ENCODE peak calls at places on chromosomes 3 and 15, in five cellular contexts. J, U, Z, H and Y are unnamed samples.

GRCh38 chr3:45596290-45596791 is 1.8 kb downstream of the LIMD1 start:
- DNase-seq in Z (peak), J (no peak), H (no peak), U (peak), Y (peak)

GRCh38 chr3:9452417-9452816 is 55.0 kb downstream of the SETD5 start:
- DNase-seq in Z (no peak), J (no peak), H (no peak), U (no peak), Y (no peak)

GRCh38 chr3:131178710-131179375 is 152.2 kb downstream of the NEK11 start:
- DNase-seq in J (no peak), U (no peak), H (no peak), Z (no peak), Y (no peak)

GRCh38 chr15:70561885-70562284 is 201.5 kb downstream of the UACA start:
- DNase-seq in Z (no peak), J (no peak), H (no peak), U (no peak), Y (no peak)

GRCh38 chr3:62622553-62623174 is 249.3 kb upstream of the FEZF2 start:
- DNase-seq in H (peak), J (peak), U (peak), Z (peak), Y (peak)

GRCh38 chr3:114290911-114291901 is 2.6 kb upstream of the TIGIT start:
- DNase-seq in Z (peak), J (peak), H (peak), U (peak), Y (peak)

GRCh38 chr3:33758874-33759273 is 39.6 kb upstream of the PDCD6IP start:
- DNase-seq in Z (no peak), J (no peak), U (no peak), H (no peak), Y (no peak)

GRCh38 chr3:173045770-173046382 is 95.2 kb downstream of the SPATA16 start:
- DNase-seq in H (no peak), U (peak), J (no peak), Z (no peak), Y (no peak)

GRCh38 chr3:81531846-81532245 is 229.6 kb downstream of the GBE1 start:
- DNase-seq in J (no peak), H (no peak), Z (no peak), U (no peak), Y (no peak)

GRCh38 chr3:87333393-87333892 is 57.1 kb upstream of the POU1F1 start:
- DNase-seq in Z (no peak), H (no peak), J (peak), U (peak), Y (no peak)

DNA sequence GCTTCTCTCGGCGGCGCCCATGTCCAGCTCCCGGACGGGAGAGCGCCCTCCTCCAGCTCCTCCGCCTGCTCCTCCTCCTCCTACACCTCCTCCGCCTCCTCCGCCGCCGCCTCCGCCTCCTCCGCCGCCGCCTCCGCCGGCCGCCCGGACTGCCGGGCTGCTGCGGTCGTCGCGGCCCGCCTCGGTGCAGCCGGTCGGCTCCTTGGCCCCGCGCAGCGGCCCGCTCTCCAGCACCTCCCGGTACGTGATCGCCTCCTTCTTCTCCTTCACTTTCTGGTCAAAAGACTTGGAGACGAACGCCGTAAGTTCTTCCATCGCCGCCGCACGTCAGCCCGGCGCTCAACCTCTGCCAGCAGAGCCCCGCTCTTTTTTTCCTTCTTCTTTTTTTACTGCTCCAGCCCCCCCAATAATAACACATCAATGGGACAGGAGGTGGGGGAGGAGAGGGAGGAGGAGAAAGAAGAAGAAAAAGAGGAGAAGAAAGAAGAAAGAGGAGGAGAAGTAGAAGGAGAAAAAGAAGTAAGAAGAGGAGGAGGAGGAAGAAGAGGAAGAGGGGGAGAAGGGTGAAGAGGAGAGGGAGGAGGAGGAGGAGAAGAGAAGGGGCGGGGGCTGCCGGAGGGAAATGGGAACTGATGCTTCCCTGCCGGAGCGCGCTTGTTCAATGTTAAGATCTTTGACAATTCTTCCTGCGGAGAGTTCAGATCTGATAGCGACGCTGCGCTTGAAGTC is at the start of gene SHOX2:
- DNase-seq in H (no peak), U (peak), J (no peak), Z (no peak), Y (no peak)
- TF ChIP-seq POLR2AphosphoS5 in H (peak), U (no peak), J (no peak), Z (no peak), Y (no peak)

GRCh38 chr15:60734846-60735245 is 255.9 kb upstream of the ICE2 start:
- DNase-seq in Z (no peak), J (peak), H (no peak), U (no peak), Y (no peak)

GRCh38 chr15:60735559-60736047 is 256.7 kb upstream of the ICE2 start:
- DNase-seq in Z (no peak), H (no peak), J (peak), U (no peak), Y (no peak)

GRCh38 chr15:60740231-60740630 is 261.3 kb upstream of the ICE2 start:
- DNase-seq in H (no peak), J (no peak), U (no peak), Z (no peak), Y (no peak)

GRCh38 chr15:60740787-60741354 is 261.9 kb upstream of the ICE2 start:
- DNase-seq in H (no peak), U (no peak), Z (no peak), J (peak), Y (no peak)

GRCh38 chr15:60737217-60737616 is 258.3 kb upstream of the ICE2 start:
- DNase-seq in U (no peak), Z (no peak), H (no peak), J (no peak), Y (no peak)
- TF ChIP-seq TAF1 in U (no peak), Z (no peak), H (no peak), J (no peak), Y (no peak)

DNA sequence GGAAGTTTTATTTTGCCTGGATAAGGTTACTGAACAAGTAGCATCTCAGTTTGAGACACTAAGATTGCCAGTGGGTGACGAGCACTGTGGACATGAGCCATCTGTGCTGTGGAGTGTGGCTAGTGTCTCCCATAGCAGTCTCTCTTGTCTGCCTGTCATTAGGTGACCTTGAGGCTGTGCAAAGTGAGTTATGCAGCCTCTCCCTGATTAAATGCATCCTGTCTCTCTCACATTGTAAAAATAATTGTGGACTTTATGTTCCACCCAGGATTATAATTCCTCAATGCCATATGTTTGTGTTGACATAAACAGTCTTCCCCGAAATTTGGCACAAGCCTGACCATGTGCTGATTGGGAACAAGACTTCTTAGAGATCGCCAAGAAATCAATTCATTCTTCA is 168.9 kb downstream of the MYRIP start:
- DNase-seq in Z (no peak), J (no peak), H (no peak), U (no peak), Y (no peak)
- TF ChIP-seq POLR2AphosphoS5 in Z (no peak), J (no peak), H (no peak), U (no peak), Y (no peak)

DNA sequence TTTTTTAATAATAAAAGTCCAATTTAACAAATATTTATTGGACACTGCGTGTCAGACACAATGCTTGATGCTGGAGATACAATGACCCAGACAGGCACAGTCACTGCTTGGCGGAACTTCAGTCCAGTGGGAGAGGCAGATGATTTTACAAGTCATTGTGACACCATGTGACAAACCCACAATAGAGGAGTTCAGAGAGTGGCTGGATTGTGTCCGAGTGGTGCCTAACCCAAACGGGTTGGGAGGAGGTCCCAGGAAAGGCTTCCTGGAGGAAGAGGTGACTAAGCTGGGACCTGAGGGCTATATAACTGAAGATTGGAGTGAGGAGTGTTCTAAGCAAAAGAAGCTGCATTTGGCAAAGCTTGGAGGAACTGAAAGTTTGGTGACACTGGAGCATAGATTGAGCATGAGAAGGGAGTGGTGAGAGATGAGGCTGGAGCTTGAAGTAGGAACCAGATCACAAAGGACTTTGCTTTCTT is 41.4 kb downstream of the CRTC3 start:
- DNase-seq in J (no peak), H (no peak), U (peak), Z (no peak), Y (no peak)
- TF ChIP-seq TAF1 in J (no peak), H (no peak), U (no peak), Z (no peak), Y (no peak)

DNA sequence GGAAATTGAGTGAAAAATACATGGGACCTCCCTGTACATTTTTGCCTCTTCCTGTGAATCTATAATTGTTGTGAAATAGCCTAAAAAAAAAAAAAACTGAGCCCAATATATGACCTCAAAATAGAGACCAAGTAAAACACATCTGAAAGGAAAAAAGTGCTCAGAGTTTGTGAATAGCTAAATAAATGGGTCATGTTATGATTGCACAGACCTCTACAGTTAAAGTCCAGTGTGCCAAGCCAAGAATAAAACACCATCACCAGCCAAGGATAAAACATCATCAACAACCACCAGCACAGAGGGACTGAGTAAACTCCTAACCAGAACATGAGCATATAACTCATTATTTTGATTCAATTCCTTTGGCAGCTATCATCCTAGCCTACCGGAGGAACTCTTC is 115.6 kb upstream of the AGTR1 start:
- DNase-seq in Z (no peak), J (no peak), H (no peak), U (no peak), Y (no peak)
- TF ChIP-seq POLR2AphosphoS5 in Z (no peak), J (no peak), H (no peak), U (no peak), Y (no peak)

DNA sequence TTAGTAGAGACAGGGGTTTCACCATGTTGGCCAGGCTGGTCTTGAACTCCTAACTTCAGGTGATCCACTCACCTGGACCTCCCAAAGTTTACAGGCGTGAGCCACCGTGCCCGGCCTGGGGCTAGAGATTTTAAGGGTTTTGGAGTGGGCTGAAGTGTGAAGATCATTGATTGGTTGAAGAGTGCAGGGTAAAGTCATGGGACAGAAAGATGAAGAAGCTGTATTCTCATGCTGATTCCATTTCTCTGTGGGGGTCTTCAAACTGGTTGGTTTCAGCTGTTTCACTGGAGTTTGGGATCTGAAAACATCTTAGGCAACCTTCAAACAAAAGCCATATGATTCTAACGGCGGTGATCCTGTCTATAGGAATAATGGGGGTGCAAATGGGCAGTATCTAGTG is 52.1 kb downstream of the GATM start:
- DNase-seq in J (no peak), H (no peak), Z (no peak), U (no peak), Y (no peak)
- TF ChIP-seq TAF1 in J (no peak), H (no peak), Z (no peak), U (no peak), Y (no peak)

GRCh38 chr3:127786358-127787070 is 35.8 kb downstream of the MGLL start:
- DNase-seq in J (no peak), H (peak), Z (no peak), U (no peak), Y (no peak)
- TF ChIP-seq POLR2AphosphoS5 in J (no peak), H (no peak), Z (no peak), U (no peak), Y (no peak)

GRCh38 chr15:62745621-62746180 is 296.8 kb upstream of the TPM1 start:
- DNase-seq in H (no peak), U (no peak), Z (no peak), J (no peak), Y (no peak)

GRCh38 chr15:62750471-62750870 is 292.1 kb upstream of the TPM1 start:
- DNase-seq in J (no peak), Z (no peak), U (no peak), H (no peak), Y (no peak)

GRCh38 chr15:62748175-62748574 is 294.4 kb upstream of the TPM1 start:
- DNase-seq in H (no peak), Z (no peak), U (no peak), J (no peak), Y (no peak)

GRCh38 chr15:62749445-62749844 is 293.1 kb upstream of the TPM1 start:
- DNase-seq in H (no peak), J (no peak), Z (no peak), U (no peak), Y (no peak)

DNA sequence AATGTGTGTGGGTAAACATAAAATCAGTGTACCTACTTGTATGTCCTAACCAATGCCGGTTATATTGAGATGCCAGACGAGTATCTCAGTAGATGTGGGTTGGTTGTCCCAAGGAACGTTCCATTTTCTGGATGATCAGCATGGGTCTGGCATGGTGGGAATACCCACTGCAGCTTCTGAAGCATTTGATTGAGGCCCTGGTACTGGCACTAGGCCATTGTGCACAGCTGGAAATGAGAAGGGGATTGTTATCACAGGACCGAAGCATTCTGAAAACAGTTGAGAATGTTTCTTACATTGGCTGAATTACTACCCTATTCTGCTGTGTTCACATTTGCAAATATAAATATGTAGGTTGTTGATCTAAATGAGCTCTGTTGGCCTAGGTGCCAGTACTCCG is 293.5 kb upstream of the TPM1 start:
- DNase-seq in Z (no peak), U (no peak), J (no peak), H (no peak), Y (no peak)
- TF ChIP-seq TAF1 in Z (no peak), U (no peak), J (no peak), H (no peak), Y (no peak)

DNA sequence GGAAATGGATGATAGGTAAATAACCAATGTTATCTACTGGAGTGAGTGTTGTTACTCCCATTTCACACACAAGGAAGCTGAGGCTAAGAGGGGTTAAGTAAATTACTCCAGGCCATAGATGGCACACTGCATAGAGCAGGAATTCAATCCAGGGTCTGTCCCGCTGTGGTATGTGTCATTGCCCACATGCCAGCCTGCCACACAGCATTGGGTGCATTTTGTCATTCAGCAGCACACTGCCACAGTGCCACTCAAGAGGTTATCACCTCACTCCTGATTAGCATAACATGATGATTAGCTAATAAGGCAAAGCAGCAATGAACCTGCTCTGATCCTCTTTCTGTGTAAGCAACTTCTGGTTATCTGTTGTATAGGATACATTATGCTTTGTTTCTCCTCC is 157.4 kb upstream of the CTNNB1 start:
- DNase-seq in H (no peak), Z (no peak), J (no peak), U (no peak), Y (no peak)
- TF ChIP-seq POLR2AphosphoS5 in H (no peak), Z (no peak), J (no peak), U (no peak), Y (no peak)